ENCODE peak calls at places on chromosome 10, in four cellular contexts. T is psoas muscle, W is left ventricle myocardium inferior, U is tibial nerve. N is an unnamed sample. For H3K4me1, the result is how much of the 10 kb centered on the place peaks cover.

GRCh38 chr10:110765513-110766375 is 106.0 kb upstream of the PDCD4 start:
- DNase-seq in W (no peak), U (no peak), T (no peak), N (no peak)

GRCh38 chr10:103709341-103709920 is 145.9 kb downstream of the SH3PXD2A start:
- DNase-seq in U (no peak), T (no peak), W (no peak), N (no peak)

GRCh38 chr10:68633816-68634466 is 73.8 kb downstream of the TET1 start:
- DNase-seq in W (no peak), T (no peak), U (no peak), N (no peak)

GRCh38 chr10:18340496-18341051 is 200.3 kb downstream of the CACNB2 start:
- DNase-seq in U (no peak), W (peak), T (no peak), N (no peak)

GRCh38 chr10:3592424-3592823 is 192.6 kb downstream of the KLF6 start:
- DNase-seq in W (no peak), T (no peak), U (no peak), N (no peak)

GRCh38 chr10:5449823-5450222 is 37.5 kb downstream of the NET1 start:
- DNase-seq in T (no peak), U (no peak), W (no peak), N (no peak)

GRCh38 chr10:131641231-131641630 is 259.6 kb upstream of the PPP2R2D start:
- DNase-seq in W (no peak), U (no peak), T (no peak), N (peak)

GRCh38 chr10:105691811-105692210 is 1050.7 kb downstream of the SORCS3 start:
- DNase-seq in W (no peak), T (no peak), U (peak), N (no peak)

GRCh38 chr10:69439350-69439739 is 11.9 kb upstream of the TSPAN15 start:
- DNase-seq in U (no peak), T (peak), W (no peak), N (no peak)

GRCh38 chr10:59625842-59626522 is 83.7 kb downstream of the SLC16A9 start:
- DNase-seq in W (no peak), U (peak), T (no peak), N (no peak)

GRCh38 chr10:97748116-97748515 is 11.2 kb downstream of the ZFYVE27 start:
- DNase-seq in T (no peak), U (no peak), W (no peak), N (no peak)

GRCh38 chr10:126126023-126126422 is 229.7 kb downstream of the FANK1 start:
- DNase-seq in U (no peak), T (no peak), W (no peak), N (no peak)

GRCh38 chr10:112307631-112308502 is 24.7 kb downstream of the TECTB start:
- DNase-seq in W (no peak), T (no peak), U (no peak), N (peak)

GRCh38 chr10:84054743-84055142 is 84.6 kb upstream of the GHITM start:
- DNase-seq in U (no peak), T (no peak), W (no peak), N (no peak)

GRCh38 chr10:101015582-101015973 is 15.4 kb downstream of the PDZD7 start:
- DNase-seq in U (no peak), W (no peak), T (peak), N (no peak)

GRCh38 chr10:8840356-8840755 is 785.9 kb downstream of the GATA3 start:
- DNase-seq in U (no peak), W (no peak), T (no peak), N (no peak)

GRCh38 chr10:94673614-94674321 is 9.8 kb upstream of the CYP2C18 start:
- DNase-seq in T (no peak), W (no peak), U (no peak), N (no peak)

GRCh38 chr10:63465293-63466167 is at the start of gene JMJD1C:
- DNase-seq in U (peak), T (peak), W (peak), N (peak)

DNA sequence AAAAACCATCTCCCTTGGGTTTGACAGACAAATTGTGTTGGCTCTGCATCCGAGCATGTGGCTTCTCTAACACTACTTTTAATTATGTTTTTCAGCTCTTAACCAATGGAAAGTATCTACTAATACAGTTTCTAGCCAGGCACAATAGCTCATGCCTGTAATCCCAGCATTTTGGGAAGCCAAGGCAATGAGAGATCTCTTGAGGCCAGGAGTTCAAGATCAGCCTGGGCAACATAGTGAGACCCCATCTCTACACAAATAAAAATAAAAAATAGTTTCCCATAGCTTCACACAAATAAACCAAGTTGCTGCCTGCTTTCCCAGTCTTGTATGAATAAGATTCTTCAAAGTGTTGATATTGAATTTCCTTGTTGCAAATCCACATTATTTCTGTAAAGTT is 13.8 kb upstream of the ARHGAP12 start:
- DNase-seq in W (no peak), U (no peak), T (no peak), N (no peak)
- H3K4me1 ChIP-seq in W (under half), U (under half), T (under half), N (under half)

GRCh38 chr10:14995964-14996565 is 36.9 kb downstream of the MEIG1 start:
- DNase-seq in U (no peak), T (no peak), W (no peak), N (no peak)
- H3K4me3 ChIP-seq in U (no peak), T (no peak), W (no peak), N (no peak)

DNA sequence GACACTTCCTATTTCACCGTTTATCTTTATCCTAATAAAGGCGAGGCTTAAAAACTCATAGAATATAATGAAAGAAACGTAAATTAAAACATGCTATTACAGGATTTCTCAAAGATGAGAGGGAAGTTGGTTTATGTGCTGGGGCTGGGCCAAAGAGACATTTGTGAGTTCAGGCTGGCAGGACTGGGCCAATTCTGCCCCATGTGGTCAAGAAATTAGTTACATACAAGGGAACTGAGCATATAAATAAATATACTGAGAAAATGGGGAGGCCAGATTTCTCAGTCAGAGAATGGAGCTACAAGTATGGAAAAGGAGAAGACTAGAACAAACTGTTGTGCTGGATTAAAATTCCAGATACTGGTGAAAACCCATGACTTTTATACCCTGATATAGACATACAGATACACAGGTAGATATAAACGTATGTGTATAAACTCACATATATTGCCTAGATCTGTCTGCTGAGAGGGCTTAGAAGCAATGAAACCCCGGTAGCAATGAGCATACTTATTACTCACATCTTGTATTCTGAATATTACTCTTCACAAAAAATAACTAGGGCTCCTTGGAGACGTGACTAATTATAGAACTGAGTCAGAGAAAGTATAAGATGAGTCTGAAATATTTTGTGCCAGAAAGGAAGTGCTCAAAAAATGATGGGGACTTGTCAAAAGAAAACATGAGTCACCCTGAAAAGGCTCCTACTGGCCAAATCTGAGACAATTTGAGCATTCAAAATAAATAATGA is 155.7 kb upstream of the FGFR2 start:
- DNase-seq in W (no peak), U (no peak), T (no peak), N (no peak)
- TF ChIP-seq CTCF in W (peak), U (no peak), T (peak), N (no peak)

GRCh38 chr10:70496341-70497119 is 18.0 kb downstream of the PALD1 start:
- DNase-seq in U (no peak), T (no peak), W (no peak), N (no peak)

GRCh38 chr10:70494536-70494935 is 16.0 kb downstream of the PALD1 start:
- DNase-seq in W (no peak), T (no peak), U (no peak), N (peak)

GRCh38 chr10:70497120-70497545 is 18.6 kb downstream of the PALD1 start:
- DNase-seq in T (no peak), U (no peak), W (no peak), N (no peak)

GRCh38 chr10:70494966-70495365 is 16.4 kb downstream of the PALD1 start:
- DNase-seq in U (no peak), T (no peak), W (no peak), N (peak)

DNA sequence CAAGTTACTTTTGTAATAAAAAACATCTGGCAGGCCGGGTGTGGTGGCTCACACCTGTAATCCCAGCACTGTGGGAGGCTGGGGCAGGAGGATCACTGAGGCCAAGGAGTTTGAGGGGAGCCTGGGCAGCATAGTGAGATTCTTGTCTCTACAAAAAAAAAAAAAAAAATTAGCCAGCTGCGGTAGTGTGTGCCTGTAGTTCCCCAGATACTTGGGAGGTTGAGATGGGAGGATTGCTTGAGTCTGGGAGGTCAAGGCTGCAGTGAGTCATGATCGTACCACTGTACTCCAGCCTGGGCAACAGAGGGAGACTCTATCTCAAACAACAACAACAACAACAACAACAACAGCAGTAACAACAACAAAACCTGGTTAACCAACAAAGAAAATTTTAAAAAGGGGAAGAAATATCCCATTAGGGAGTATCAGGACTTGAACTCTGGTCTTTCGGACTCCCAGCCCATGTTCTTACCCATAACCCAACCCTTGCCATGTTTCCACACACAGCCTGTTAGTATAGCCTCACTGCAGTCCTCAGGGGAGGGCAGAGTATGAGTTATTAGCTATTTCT is 17.2 kb downstream of the PALD1 start:
- DNase-seq in W (no peak), T (no peak), U (no peak), N (no peak)
- H3K4me1 ChIP-seq in W (half or more), T (under half), U (under half), N (half or more)

DNA sequence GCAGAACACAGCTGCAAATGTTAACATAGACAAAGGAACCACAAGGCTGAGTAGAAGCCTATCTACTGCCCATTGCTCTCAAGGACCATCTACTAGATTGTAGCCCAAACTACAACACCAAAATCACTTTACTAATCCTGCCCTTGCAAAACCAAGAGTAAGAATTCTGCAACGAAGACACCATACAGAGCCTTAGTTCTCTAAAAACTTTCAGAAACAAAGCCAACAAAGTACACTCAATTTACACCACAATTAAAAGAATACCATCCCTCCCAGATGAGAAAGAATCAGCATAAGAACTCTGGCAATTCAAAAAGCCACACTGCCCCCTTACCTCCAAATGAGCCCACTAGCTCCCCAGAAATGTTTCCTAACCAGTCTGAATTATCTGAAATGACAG is 294.3 kb downstream of the CTNNA3 start:
- DNase-seq in U (no peak), W (no peak), T (no peak), N (no peak)
- H3K4me3 ChIP-seq in U (no peak), W (no peak), T (no peak), N (no peak)

GRCh38 chr10:34303022-34303421 is 512.1 kb downstream of the PARD3 start:
- DNase-seq in T (no peak), U (no peak), W (no peak), N (no peak)

GRCh38 chr10:34310234-34310633 is 504.9 kb downstream of the PARD3 start:
- DNase-seq in T (no peak), W (no peak), U (no peak), N (no peak)

DNA sequence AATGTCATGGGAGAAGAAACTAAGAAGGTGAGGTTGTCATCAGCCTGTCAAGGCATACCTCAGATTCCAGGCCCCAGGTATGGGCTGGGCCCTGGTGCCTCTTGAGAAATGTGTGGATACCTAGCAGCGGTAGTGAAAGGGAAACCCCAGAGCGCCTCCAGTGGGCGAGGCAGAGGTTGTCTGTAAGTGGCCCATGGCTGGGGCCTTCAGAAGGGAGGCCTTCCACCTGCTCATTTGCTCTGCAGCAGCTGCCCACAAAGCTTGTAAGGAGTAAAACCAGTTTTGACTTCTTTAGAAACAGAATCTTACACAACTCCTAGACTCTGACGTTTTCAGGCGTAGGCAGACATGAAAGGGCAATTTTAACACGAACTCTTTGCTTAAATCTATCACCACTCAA is 509.9 kb downstream of the PARD3 start:
- DNase-seq in U (no peak), W (no peak), T (no peak), N (peak)
- TF ChIP-seq CTCF in U (no peak), W (no peak), T (no peak), N (peak)

DNA sequence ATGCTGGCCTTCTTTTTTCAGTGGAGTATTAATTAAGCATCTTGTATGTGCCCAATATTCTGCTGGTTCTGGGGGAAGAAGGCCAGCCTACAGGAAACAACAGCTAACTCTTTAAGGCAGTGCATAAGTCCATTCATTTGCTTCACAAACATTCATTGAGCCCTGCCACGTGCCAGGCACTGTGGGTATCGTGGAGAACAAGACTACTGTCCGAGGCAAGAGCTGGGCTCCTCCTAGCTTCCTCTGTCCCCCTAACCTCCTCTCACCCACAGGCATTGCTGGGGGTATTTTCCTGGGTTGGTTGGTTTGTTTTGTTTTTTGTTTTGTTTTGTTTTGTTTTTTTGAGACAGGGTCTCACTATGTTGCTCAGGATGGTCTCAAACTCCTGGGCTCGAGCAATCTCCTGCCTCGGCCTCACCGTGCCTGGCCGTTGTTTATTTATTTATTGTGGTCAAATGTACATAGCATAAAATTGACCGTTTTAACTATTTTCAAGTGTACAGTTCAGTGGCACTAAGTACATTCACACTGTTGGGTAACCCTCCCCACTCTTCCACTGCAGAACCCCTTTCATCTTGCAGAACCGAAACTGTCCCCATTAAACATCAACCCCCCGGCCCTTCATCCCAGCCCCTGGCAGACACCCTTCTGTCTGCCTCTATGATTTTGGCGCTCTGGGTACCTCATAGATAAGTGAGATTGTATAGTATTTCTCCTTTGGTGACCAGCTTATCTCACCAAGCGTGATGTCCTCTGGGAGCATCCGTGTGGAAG is 32.6 kb downstream of the CHST3 start:
- DNase-seq in W (no peak), T (peak), U (no peak), N (no peak)
- H3K4me1 ChIP-seq in W (half or more), T (half or more), U (under half), N (under half)

N was measured in lower lobe of right lung.